ENCODE peak calls at places on chromosomes 2 and 18, in eight cellular contexts. Z is mammary epithelial cell; G is EL; R is NCI-H187 treated with DMSO at 0.1 percent for 48 hours; M is kidney tubule cell; K is naive thymus-derived CD4-positive, alpha-beta T cell; N is stimulated activated naive B cell treated with anti-CD40 and anti-IgM and Interleukin-4, amounts not matched to agents 10 μg/mL and 1 μg/mL and 100 μg/mL, for 72 hours; U is stromal cell of bone marrow. O is an unnamed sample.

GRCh38 chr2:239938651-239939486 is 86.3 kb downstream of the NDUFA10 start:
- DNase-seq in R (no peak), G (no peak), K (no peak), U (no peak), N (no peak), Z (no peak), M (no peak), O (no peak)

GRCh38 chr2:166419616-166419934 is 43.8 kb upstream of the SCN9A start:
- DNase-seq in N (no peak), R (no peak), G (peak; percentile 58), M (peak; percentile 50), Z (peak; percentile 34), U (peak; percentile 20), K (no peak), O (peak; percentile 11)

GRCh38 chr2:88556026-88556425 is 71.2 kb downstream of the EIF2AK3 start:
- DNase-seq in M (no peak), U (no peak), N (no peak), K (no peak), G (no peak), R (no peak), Z (no peak), O (no peak)

GRCh38 chr2:26009567-26009963 is 24.3 kb upstream of the RAB10 start:
- DNase-seq in G (no peak), M (no peak), Z (no peak), K (no peak), U (no peak), R (no peak), N (no peak), O (no peak)

GRCh38 chr18:55780591-55781071 is 192.6 kb upstream of the TCF4 start:
- DNase-seq in N (no peak), G (peak; percentile 44), Z (no peak), R (no peak), M (no peak), K (peak; percentile 9), U (no peak), O (no peak)

GRCh38 chr18:62919109-62919838 is 203.9 kb downstream of the PHLPP1 start:
- DNase-seq in N (no peak), R (no peak), U (no peak), Z (no peak), K (no peak), M (no peak), G (no peak), O (no peak)

GRCh38 chr2:69291004-69291650 is 95.9 kb downstream of the GFPT1 start:
- DNase-seq in M (peak; percentile 87), U (peak; percentile 60), Z (no peak), K (no peak), N (no peak), R (no peak), G (peak; percentile 41), O (peak; percentile 70)

GRCh38 chr18:58865009-58865345 is 300 bp downstream of the ZNF532 start:
- DNase-seq in U (no peak), Z (no peak), N (no peak), M (no peak), K (no peak), G (no peak), R (no peak), O (no peak)

GRCh38 chr2:1972428-1972827 is 228.1 kb upstream of the PXDN start:
- DNase-seq in G (peak; percentile 76), Z (no peak), M (peak; percentile 63), K (no peak), N (no peak), R (peak; percentile 90), U (no peak), O (peak; percentile 76)

GRCh38 chr18:32326450-32327309 is 136.8 kb downstream of the MEP1B start:
- DNase-seq in U (no peak), G (no peak), R (no peak), N (no peak), M (no peak), Z (no peak), K (no peak), O (no peak)

GRCh38 chr2:100887713-100888112 is 67.8 kb downstream of the NPAS2 start:
- DNase-seq in Z (peak; percentile 23), M (peak; percentile 34), U (no peak), N (no peak), R (no peak), K (no peak), G (peak; percentile 8), O (no peak)